ENCODE peak calls at places on chromosome 10, in four cellular contexts. R, A, D and K are unnamed samples.

GRCh38 chr10:60417898-60418297 is 28.2 kb upstream of the ANK3 start:
- DNase-seq in R (no peak), A (no peak), D (no peak), K (no peak)

GRCh38 chr10:120805014-120805805 is 46.0 kb upstream of the WDR11 start:
- DNase-seq in A (peak; percentile 15), D (no peak), R (no peak), K (no peak)

GRCh38 chr10:119726291-119727261 is 726 bp downstream of the INPP5F start:
- DNase-seq in R (no peak), D (no peak), A (peak; percentile 67), K (no peak)

GRCh38 chr10:15267496-15267895 is 99.0 kb upstream of the NMT2 start:
- DNase-seq in D (no peak), A (no peak), R (no peak), K (no peak)

GRCh38 chr10:80501913-80502521 is 35.7 kb upstream of the SH2D4B start:
- DNase-seq in A (no peak), D (no peak), R (no peak), K (no peak)

GRCh38 chr10:108911814-108912541 is 1011.3 kb downstream of the XPNPEP1 start:
- DNase-seq in A (peak; percentile 97), D (no peak), R (peak; percentile 72), K (no peak)

GRCh38 chr10:118725784-118726507 is 28.8 kb downstream of the CACUL1 start:
- DNase-seq in A (no peak), R (peak; percentile 14), D (no peak), K (no peak)

GRCh38 chr10:77586719-77587423 is 50.7 kb downstream of the KCNMA1 start:
- DNase-seq in A (no peak), R (no peak), D (no peak), K (peak; percentile 69)

GRCh38 chr10:67115972-67116371 is 190.1 kb downstream of the LRRTM3 start:
- DNase-seq in D (no peak), A (no peak), R (no peak), K (no peak)

GRCh38 chr10:97882142-97883091 is 32.8 kb downstream of the GOLGA7B start:
- DNase-seq in R (peak; percentile 96), D (no peak), A (no peak), K (no peak)

GRCh38 chr10:17073720-17074547 is 55.7 kb downstream of the CUBN start:
- DNase-seq in D (no peak), R (no peak), A (no peak), K (no peak)

GRCh38 chr10:86287422-86287793 is 79.2 kb downstream of the GRID1 start:
- DNase-seq in R (no peak), D (no peak), A (no peak), K (no peak)

GRCh38 chr10:80924063-80924952 is 386.6 kb downstream of the SH2D4B start:
- DNase-seq in R (no peak), D (no peak), A (peak; percentile 83), K (no peak)

GRCh38 chr10:124196659-124197058 is 103.3 kb upstream of the CHST15 start:
- DNase-seq in A (no peak), D (no peak), R (no peak), K (no peak)